ENCODE peak calls at places on chromosomes 5 and 9, in four cellular contexts. N is GM12878, O is GM23338, D is stomach. E is an unnamed sample.

GRCh38 chr9:14584571-14584970 is 108.7 kb downstream of the ZDHHC21 start:
- DNase-seq in N (no peak), O (no peak), D (no peak), E (no peak)

GRCh38 chr5:40879163-40879942 is 29.9 kb upstream of the C7 start:
- DNase-seq in N (no peak), O (peak), D (no peak), E (no peak)

GRCh38 chr9:72292184-72292787 is 72.7 kb downstream of the ZFAND5 start:
- DNase-seq in N (no peak), O (peak), D (no peak), E (no peak)

GRCh38 chr5:153654892-153655520 is 164.5 kb downstream of the GRIA1 start:
- DNase-seq in N (no peak), O (no peak), D (no peak), E (no peak)

GRCh38 chr5:163424836-163425235 is 12.6 kb upstream of the CCNG1 start:
- DNase-seq in N (no peak), O (no peak), D (no peak), E (no peak)

GRCh38 chr9:97506264-97506663 is 4.8 kb downstream of the TMOD1 start:
- DNase-seq in N (no peak), O (no peak), D (no peak), E (no peak)

GRCh38 chr5:153900703-153901395 is 137.9 kb downstream of the FAM114A2 start:
- DNase-seq in N (no peak), O (no peak), D (no peak), E (no peak)

GRCh38 chr5:523658-524441 is 399 bp downstream of the SLC9A3 start:
- DNase-seq in N (no peak), O (peak), D (no peak), E (no peak)

GRCh38 chr5:82019342-82020138 is 47.7 kb downstream of the ATG10 start:
- DNase-seq in N (no peak), O (no peak), D (no peak), E (no peak)

GRCh38 chr5:176609724-176610429 is at the start of gene GPRIN1:
- DNase-seq in N (no peak), O (peak), D (peak), E (peak)

GRCh38 chr5:176610430-176610763 is 441 bp upstream of the GPRIN1 start:
- DNase-seq in N (no peak), O (no peak), D (no peak), E (no peak)

GRCh38 chr5:176606875-176607274 is 3.1 kb downstream of the GPRIN1 start:
- DNase-seq in N (no peak), O (no peak), D (no peak), E (no peak)

GRCh38 chr5:176608142-176608705 is 1.7 kb downstream of the GPRIN1 start:
- DNase-seq in N (no peak), O (no peak), D (no peak), E (no peak)

DNA sequence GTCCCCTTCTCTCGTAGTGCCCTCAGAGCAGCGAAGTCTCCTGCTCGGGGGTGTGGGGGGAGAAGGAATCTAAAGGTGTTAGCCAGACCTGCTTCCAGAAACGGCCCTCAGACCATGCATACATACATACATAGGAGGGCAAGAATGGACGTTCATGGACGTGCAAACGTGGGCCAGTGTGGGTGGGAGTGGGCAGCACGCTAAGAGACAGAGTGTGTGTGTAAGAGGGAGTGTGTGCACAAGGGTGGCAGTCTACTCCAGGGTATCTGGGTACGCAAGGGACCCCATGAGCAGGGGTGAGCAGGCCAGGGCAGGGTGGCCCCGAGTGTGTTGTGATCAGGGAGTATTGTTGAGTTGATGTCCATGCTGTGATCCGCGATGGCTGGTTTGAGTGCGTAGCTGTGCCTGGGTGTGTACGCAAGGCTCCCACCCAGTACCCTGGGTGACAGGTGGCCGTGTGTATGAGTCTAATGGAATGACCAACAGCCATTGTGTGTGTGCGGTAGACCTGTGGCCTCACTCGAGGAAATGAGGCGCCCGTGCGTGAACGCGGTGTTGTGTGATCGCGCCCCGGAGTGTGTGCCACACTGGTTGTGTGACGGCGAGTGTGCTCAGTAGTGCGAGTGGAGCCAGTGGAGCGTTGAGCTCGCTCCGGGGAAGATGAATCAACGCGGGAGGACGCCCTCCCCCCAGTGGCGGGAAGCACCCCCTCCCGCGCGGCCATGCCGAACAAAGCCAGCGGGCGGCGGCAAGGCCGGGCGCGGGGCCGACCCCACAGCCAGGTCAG is 826 bp downstream of the GPRIN1 start:
- DNase-seq in N (no peak), O (no peak), D (no peak), E (no peak)
- TF ChIP-seq CTCF in N (no peak), O (no peak), D (no peak), E (no peak)

GRCh38 chr9:87547665-87548064 is 50.0 kb downstream of the DAPK1 start:
- DNase-seq in N (no peak), O (peak), D (peak), E (no peak)
- TF ChIP-seq CTCF in N (no peak), O (peak), D (no peak), E (no peak)

GRCh38 chr9:129322022-129322621 is 144.1 kb upstream of the IER5L start:
- DNase-seq in N (no peak), O (no peak), D (no peak), E (no peak)
- TF ChIP-seq CTCF in N (no peak), O (peak), D (no peak), E (no peak)

GRCh38 chr5:176389114-176389768 is 690 bp downstream of the HIGD2A start:
- DNase-seq in N (no peak), O (no peak), D (no peak), E (no peak)

GRCh38 chr5:176391999-176392398 is 3.4 kb downstream of the HIGD2A start:
- DNase-seq in N (no peak), O (no peak), D (no peak), E (no peak)

GRCh38 chr5:176392526-176392925 is 4.0 kb downstream of the HIGD2A start:
- DNase-seq in N (no peak), O (no peak), D (no peak), E (no peak)

GRCh38 chr5:176394096-176394495 is 5.5 kb downstream of the HIGD2A start:
- DNase-seq in N (no peak), O (no peak), D (no peak), E (no peak)

DNA sequence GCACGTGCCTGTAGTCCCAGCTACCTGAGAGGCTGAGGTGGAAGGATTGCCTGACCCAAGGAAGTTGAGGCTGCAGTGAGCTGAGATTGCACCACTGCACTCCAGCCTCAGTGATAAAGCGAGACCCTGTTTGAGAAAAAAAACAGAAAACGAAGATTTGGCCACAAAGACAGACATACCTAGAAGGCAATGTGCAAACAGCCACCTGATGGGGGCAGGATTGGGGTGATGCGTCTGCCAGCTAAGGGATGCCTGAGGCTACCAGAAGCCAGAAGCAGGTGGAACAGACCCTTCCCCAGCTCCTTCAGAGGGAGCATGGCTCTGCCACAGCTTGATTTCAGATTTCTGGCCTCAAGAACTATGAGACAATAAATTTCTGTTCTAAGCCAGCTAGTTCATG is 2.9 kb downstream of the HIGD2A start:
- DNase-seq in N (no peak), O (peak), D (no peak), E (no peak)
- TF ChIP-seq CTCF in N (no peak), O (peak), D (no peak), E (no peak)

DNA sequence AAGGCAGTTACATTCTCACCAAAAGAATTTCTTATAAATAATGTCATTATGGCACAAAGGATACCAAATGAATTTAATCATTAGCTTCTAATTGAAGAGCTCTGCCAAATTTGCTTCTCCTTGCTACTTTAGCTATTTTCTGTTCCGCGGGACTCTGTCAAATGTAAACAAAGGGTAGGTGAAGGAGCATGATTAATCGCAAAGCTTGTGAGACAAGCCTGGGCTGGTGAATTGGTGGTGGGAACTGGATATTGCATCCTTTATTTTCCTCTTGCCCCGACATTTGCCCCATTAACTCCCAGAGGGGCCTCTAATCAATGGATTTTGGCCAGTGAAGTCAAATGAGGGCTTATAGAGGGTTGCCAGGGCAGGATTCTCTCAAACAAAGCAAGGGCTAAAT is 234.2 kb upstream of the RFX3 start:
- DNase-seq in N (no peak), O (peak), D (no peak), E (no peak)
- TF ChIP-seq CTCF in N (no peak), O (no peak), D (no peak), E (no peak)

DNA sequence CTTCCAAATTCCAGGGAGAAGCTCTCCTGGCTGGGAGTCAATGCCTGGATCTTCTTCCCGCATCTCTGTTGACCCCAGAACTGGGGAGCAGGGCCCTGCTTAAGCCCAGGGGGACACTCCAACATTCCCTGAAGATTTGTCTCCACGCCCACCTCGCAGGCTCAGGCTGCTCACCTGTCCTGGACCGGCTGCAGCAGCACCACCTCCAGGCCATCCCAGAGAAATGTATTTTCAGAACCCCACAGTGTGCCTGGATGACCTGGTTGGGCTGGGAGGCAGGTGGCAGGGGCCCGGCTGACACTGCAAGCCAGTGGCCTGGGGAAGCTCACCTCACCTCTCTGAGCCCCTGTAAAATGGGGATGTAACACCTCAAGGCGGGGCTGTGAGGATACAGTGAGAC is 27.1 kb upstream of the ZBTB43 start:
- DNase-seq in N (no peak), O (peak), D (no peak), E (no peak)
- TF ChIP-seq CTCF in N (peak), O (peak), D (no peak), E (no peak)

GRCh38 chr5:79990598-79991507 is at the start of gene MTX3:
- DNase-seq in N (peak), O (peak), D (peak), E (peak)
- TF ChIP-seq CTCF in N (no peak), O (no peak), D (no peak), E (no peak)

DNA sequence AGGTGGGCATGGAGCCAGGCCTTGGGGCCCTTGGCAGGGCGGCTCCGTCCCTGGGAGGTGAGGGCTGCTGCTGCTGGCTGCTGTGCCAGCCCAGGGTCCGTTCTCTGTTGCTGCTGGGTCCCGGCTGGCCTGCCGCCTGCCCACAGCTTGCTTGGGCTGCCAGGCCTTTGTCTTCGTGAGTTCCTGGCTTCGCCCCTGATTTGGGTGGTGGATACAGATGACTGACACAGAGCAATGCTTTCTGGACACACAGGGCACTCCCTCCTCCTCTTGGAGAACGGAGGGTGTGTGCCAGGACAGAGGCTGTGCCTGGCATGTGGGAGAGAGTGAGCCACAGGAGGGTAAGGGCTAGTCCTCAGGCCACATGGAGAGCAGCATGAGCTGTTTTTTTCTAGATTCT is 166.1 kb downstream of the MACROH2A1 start:
- DNase-seq in N (no peak), O (no peak), D (no peak), E (no peak)
- TF ChIP-seq CTCF in N (no peak), O (no peak), D (no peak), E (no peak)

GRCh38 chr5:120055858-120056257 is 408.2 kb upstream of the PRR16 start:
- DNase-seq in N (no peak), O (no peak), D (no peak), E (no peak)
- TF ChIP-seq CTCF in N (peak), O (peak), D (no peak), E (no peak)

GRCh38 chr9:29826421-29826820 is 2253.1 kb upstream of the C9orf72 start:
- DNase-seq in N (no peak), O (no peak), D (no peak), E (no peak)

DNA sequence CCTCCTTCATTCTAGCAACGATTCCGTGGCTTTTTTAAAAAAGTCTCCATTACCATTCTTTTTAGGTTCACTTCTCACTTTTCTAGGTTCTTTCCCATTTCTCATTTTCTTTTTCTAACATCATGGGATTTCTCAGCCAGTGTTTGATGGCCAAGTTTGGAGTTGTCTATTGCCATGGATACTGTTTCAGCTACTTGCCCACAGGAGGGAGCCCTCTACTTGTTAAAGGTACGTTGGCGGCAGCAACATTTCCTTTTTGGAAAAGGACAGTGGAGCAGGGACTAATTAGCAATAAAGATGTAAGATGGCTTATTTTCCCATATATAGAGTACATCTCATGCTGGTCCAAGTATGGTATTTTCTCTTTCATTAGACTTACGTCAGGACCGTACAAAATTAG is 2257.5 kb upstream of the C9orf72 start:
- DNase-seq in N (no peak), O (peak), D (no peak), E (peak)
- TF ChIP-seq CTCF in N (peak), O (peak), D (peak), E (peak)